ENCODE peak calls at places on chromosomes 16 and 17, in eight cellular contexts. V, W, U, K, L, M, I and G are unnamed samples.

GRCh38 chr17:27906238-27906603 is 13.1 kb upstream of the LYRM9 start:
- DNase-seq in V (no peak), W (no peak), U (no peak), K (no peak), L (no peak), M (no peak), I (no peak), G (no peak)

GRCh38 chr17:77706938-77707337 is 251.6 kb upstream of the TNRC6C start:
- DNase-seq in V (no peak), W (no peak), U (no peak), K (no peak), L (no peak), M (no peak), I (no peak), G (no peak)

GRCh38 chr16:85329059-85329812 is 217.0 kb upstream of the CIBAR2 start:
- DNase-seq in V (peak; percentile 84), W (peak; percentile 34), U (peak; percentile 41), K (no peak), L (no peak), M (peak; percentile 82), I (no peak), G (no peak)

GRCh38 chr17:53472586-53472985 is 350.1 kb upstream of the KIF2B start:
- DNase-seq in V (no peak), W (peak; percentile 0), U (no peak), K (peak; percentile 10), L (no peak), M (peak; percentile 11), I (no peak), G (peak; percentile 22)

GRCh38 chr17:47272491-47272890 is 18.9 kb downstream of the ITGB3 start:
- DNase-seq in V (no peak), W (no peak), U (no peak), K (no peak), L (no peak), M (no peak), I (no peak), G (no peak)

GRCh38 chr17:68302066-68302564 is 10.8 kb downstream of the ARSG start:
- DNase-seq in V (no peak), W (no peak), U (peak; percentile 42), K (no peak), L (no peak), M (no peak), I (no peak), G (no peak)

GRCh38 chr17:29622337-29623282 is at the start of gene CORO6:
- DNase-seq in V (peak; percentile 97), W (peak; percentile 81), U (peak; percentile 23), K (peak; percentile 40), L (peak; percentile 61), M (peak; percentile 55), I (no peak), G (no peak)

GRCh38 chr17:70810609-70811008 is 641.3 kb downstream of the KCNJ2 start:
- DNase-seq in V (no peak), W (no peak), U (peak; percentile 70), K (peak; percentile 77), L (no peak), M (peak; percentile 9), I (no peak), G (no peak)

GRCh38 chr17:8789743-8790142 is 9.4 kb downstream of the MFSD6L start:
- DNase-seq in V (peak; percentile 53), W (no peak), U (no peak), K (no peak), L (no peak), M (no peak), I (no peak), G (no peak)

DNA sequence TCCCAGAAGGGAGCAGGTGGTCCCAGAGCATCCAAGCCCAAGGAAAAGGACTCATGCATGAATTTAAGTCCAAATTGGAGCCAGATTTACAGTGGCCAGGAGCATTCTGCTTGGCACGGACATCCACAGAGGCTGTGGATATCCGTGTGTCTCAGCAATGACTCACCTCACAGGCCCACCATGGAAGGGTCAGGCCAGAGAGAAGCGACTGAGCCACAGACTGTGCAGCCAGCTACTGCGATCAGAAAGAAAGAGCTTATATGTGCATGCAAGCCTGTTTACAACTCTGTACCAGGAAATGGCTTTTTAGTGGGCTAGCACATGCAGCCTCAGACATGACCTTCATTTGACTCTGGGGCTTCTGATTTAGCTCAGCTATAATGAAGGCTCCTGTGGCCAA is 231.0 kb downstream of the C16orf95 start:
- DNase-seq in V (no peak), W (peak; percentile 51), U (peak; percentile 67), K (peak; percentile 12), L (no peak), M (peak; percentile 36), I (no peak), G (no peak)
- H3K27me3 ChIP-seq in V (no peaks in the 10 kb centered on the region), W (no peaks in the 10 kb centered on the region), U (peaks cover 16% of the 10 kb centered on the region), K (no peaks in the 10 kb centered on the region), L (no peaks in the 10 kb centered on the region), M (no peaks in the 10 kb centered on the region), I (no peaks in the 10 kb centered on the region), G (no peaks in the 10 kb centered on the region)

GRCh38 chr17:79322216-79323123 is 247.8 kb downstream of the ENGASE start:
- DNase-seq in V (no peak), W (no peak), U (no peak), K (no peak), L (no peak), M (no peak), I (no peak), G (no peak)

GRCh38 chr17:79320331-79320730 is 245.7 kb downstream of the ENGASE start:
- DNase-seq in V (no peak), W (no peak), U (no peak), K (no peak), L (no peak), M (no peak), I (no peak), G (no peak)

GRCh38 chr17:79315282-79316106 is 240.9 kb downstream of the ENGASE start:
- DNase-seq in V (peak; percentile 80), W (no peak), U (no peak), K (no peak), L (no peak), M (no peak), I (no peak), G (no peak)

GRCh38 chr17:79316805-79317204 is 242.2 kb downstream of the ENGASE start:
- DNase-seq in V (no peak), W (no peak), U (no peak), K (no peak), L (no peak), M (no peak), I (no peak), G (no peak)

GRCh38 chr17:79317916-79318315 is 243.3 kb downstream of the ENGASE start:
- DNase-seq in V (no peak), W (no peak), U (no peak), K (no peak), L (no peak), M (no peak), I (no peak), G (no peak)
- H3K27me3 ChIP-seq in V (no peaks in the 10 kb centered on the region), W (peaks cover 58% of the 10 kb centered on the region), U (peaks cover 20% of the 10 kb centered on the region), K (peaks cover 2% of the 10 kb centered on the region), L (no peaks in the 10 kb centered on the region), M (peaks cover 3% of the 10 kb centered on the region), I (no peaks in the 10 kb centered on the region), G (no peaks in the 10 kb centered on the region)

GRCh38 chr17:36812762-36813161 is 124.5 kb upstream of the LHX1 start:
- DNase-seq in V (peak; percentile 80), W (no peak), U (no peak), K (no peak), L (no peak), M (no peak), I (no peak), G (no peak)
- H3K27me3 ChIP-seq in V (peaks cover 31% of the 10 kb centered on the region), W (peaks cover 73% of the 10 kb centered on the region), U (peaks cover 74% of the 10 kb centered on the region), K (peaks cover 20% of the 10 kb centered on the region), L (no peaks in the 10 kb centered on the region), M (peaks cover 82% of the 10 kb centered on the region), I (no peaks in the 10 kb centered on the region), G (peaks cover 43% of the 10 kb centered on the region)

GRCh38 chr17:60676758-60677307 is 818 bp upstream of the BCAS3 start:
- DNase-seq in V (no peak), W (no peak), U (no peak), K (no peak), L (no peak), M (no peak), I (no peak), G (no peak)
- H3K27me3 ChIP-seq in V (no peaks in the 10 kb centered on the region), W (no peaks in the 10 kb centered on the region), U (no peaks in the 10 kb centered on the region), K (no peaks in the 10 kb centered on the region), L (no peaks in the 10 kb centered on the region), M (no peaks in the 10 kb centered on the region), I (no peaks in the 10 kb centered on the region), G (no peaks in the 10 kb centered on the region)

GRCh38 chr16:1859650-1860049 is 12.3 kb downstream of the MEIOB start:
- DNase-seq in V (peak; percentile 47), W (no peak), U (no peak), K (no peak), L (no peak), M (no peak), I (no peak), G (no peak)

GRCh38 chr16:1861730-1862129 is 10.2 kb downstream of the MEIOB start:
- DNase-seq in V (no peak), W (no peak), U (no peak), K (no peak), L (no peak), M (no peak), I (no peak), G (no peak)

GRCh38 chr16:1862394-1862793 is 9.6 kb downstream of the MEIOB start:
- DNase-seq in V (no peak), W (no peak), U (no peak), K (no peak), L (no peak), M (no peak), I (no peak), G (no peak)

GRCh38 chr16:1858189-1858588 is 13.8 kb downstream of the MEIOB start:
- DNase-seq in V (peak; percentile 39), W (no peak), U (no peak), K (no peak), L (no peak), M (no peak), I (no peak), G (no peak)

GRCh38 chr16:1857433-1858097 is 14.4 kb downstream of the MEIOB start:
- DNase-seq in V (no peak), W (no peak), U (no peak), K (no peak), L (no peak), M (no peak), I (no peak), G (no peak)
- H3K27me3 ChIP-seq in V (peaks cover 9% of the 10 kb centered on the region), W (peaks cover 70% of the 10 kb centered on the region), U (peaks cover 56% of the 10 kb centered on the region), K (peaks cover 35% of the 10 kb centered on the region), L (no peaks in the 10 kb centered on the region), M (peaks cover 14% of the 10 kb centered on the region), I (no peaks in the 10 kb centered on the region), G (peaks cover 18% of the 10 kb centered on the region)

DNA sequence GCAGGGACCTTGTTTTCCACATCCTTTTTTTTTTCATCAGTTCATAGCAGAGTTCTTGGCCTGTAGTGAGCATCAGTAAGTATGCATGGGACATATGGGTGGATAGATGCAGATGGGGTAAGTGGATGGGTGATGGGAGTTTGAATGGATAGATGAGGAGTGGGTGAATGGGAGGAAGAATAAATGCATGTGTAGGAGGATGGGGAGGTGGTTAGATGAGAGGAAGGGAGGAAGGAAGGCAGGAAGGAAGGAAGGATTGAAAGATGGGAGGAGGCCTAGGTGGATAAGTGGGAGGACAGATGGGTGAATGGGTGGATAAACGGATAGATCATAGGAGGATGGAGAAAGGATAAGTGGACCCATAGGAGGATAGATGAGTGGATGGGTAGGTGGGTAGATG is 3.9 kb upstream of the BEAN1 start:
- DNase-seq in V (no peak), W (no peak), U (no peak), K (no peak), L (no peak), M (no peak), I (no peak), G (no peak)
- H3K27me3 ChIP-seq in V (peaks cover 47% of the 10 kb centered on the region), W (peaks cover 7% of the 10 kb centered on the region), U (peaks cover 66% of the 10 kb centered on the region), K (peaks cover 26% of the 10 kb centered on the region), L (peaks cover 11% of the 10 kb centered on the region), M (peaks cover 18% of the 10 kb centered on the region), I (peaks cover 2% of the 10 kb centered on the region), G (peaks cover 8% of the 10 kb centered on the region)